ENCODE peak calls at places on chromosomes 13 and 19, in nine cellular contexts. One of them, this sample, is unnamed.

GRCh38 chr13:36192166-36192565 is 22.2 kb downstream of the SOHLH2 start:
- DNase-seq in stimulated activated CD4-positive, alpha-beta T cell treated with anti-CD3 and anti-CD28 coated beads, Interleukin-15, amount 100 ng/mL, for 1 hour: no peak
- DNase-seq in posterior vena cava: no peak
- DNase-seq in C1 segment of cervical spinal cord: no peak
- DNase-seq in HEK293T: no peak
- DNase-seq in MV-4-11: no peak
- DNase-seq in cardiac muscle cell: peak
- DNase-seq in cardiac fibroblast: peak
- DNase-seq in AG04450: no peak
- DNase-seq in this sample: no peak

GRCh38 chr13:68254151-68254550 is 1024.0 kb upstream of the PCDH9 start:
- DNase-seq in stimulated activated CD4-positive, alpha-beta T cell treated with anti-CD3 and anti-CD28 coated beads, Interleukin-15, amount 100 ng/mL, for 1 hour: no peak
- DNase-seq in posterior vena cava: no peak
- DNase-seq in C1 segment of cervical spinal cord: no peak
- DNase-seq in HEK293T: no peak
- DNase-seq in MV-4-11: no peak
- DNase-seq in cardiac muscle cell: no peak
- DNase-seq in cardiac fibroblast: no peak
- DNase-seq in AG04450: no peak
- DNase-seq in this sample: no peak

GRCh38 chr19:35300340-35300649 is 8.3 kb downstream of the MAG start:
- DNase-seq in stimulated activated CD4-positive, alpha-beta T cell treated with anti-CD3 and anti-CD28 coated beads, Interleukin-15, amount 100 ng/mL, for 1 hour: no peak
- DNase-seq in posterior vena cava: no peak
- DNase-seq in C1 segment of cervical spinal cord: no peak
- DNase-seq in HEK293T: no peak
- DNase-seq in MV-4-11: no peak
- DNase-seq in cardiac muscle cell: no peak
- DNase-seq in cardiac fibroblast: no peak
- DNase-seq in AG04450: no peak
- DNase-seq in this sample: no peak

GRCh38 chr13:108915095-108915633 is 285.8 kb downstream of the MYO16 start:
- DNase-seq in stimulated activated CD4-positive, alpha-beta T cell treated with anti-CD3 and anti-CD28 coated beads, Interleukin-15, amount 100 ng/mL, for 1 hour: no peak
- DNase-seq in posterior vena cava: no peak
- DNase-seq in C1 segment of cervical spinal cord: no peak
- DNase-seq in HEK293T: no peak
- DNase-seq in MV-4-11: peak
- DNase-seq in cardiac muscle cell: peak
- DNase-seq in cardiac fibroblast: peak
- DNase-seq in AG04450: peak
- DNase-seq in this sample: peak

GRCh38 chr19:10112895-10113591 is 1.6 kb downstream of the P2RY11 start:
- DNase-seq in stimulated activated CD4-positive, alpha-beta T cell treated with anti-CD3 and anti-CD28 coated beads, Interleukin-15, amount 100 ng/mL, for 1 hour: no peak
- DNase-seq in posterior vena cava: peak
- DNase-seq in C1 segment of cervical spinal cord: peak
- DNase-seq in HEK293T: peak
- DNase-seq in MV-4-11: peak
- DNase-seq in cardiac muscle cell: peak
- DNase-seq in cardiac fibroblast: peak
- DNase-seq in AG04450: no peak
- DNase-seq in this sample: peak

GRCh38 chr19:5108123-5108613 is 139.3 kb downstream of the KDM4B start:
- DNase-seq in stimulated activated CD4-positive, alpha-beta T cell treated with anti-CD3 and anti-CD28 coated beads, Interleukin-15, amount 100 ng/mL, for 1 hour: no peak
- DNase-seq in posterior vena cava: no peak
- DNase-seq in C1 segment of cervical spinal cord: no peak
- DNase-seq in HEK293T: no peak
- DNase-seq in MV-4-11: no peak
- DNase-seq in cardiac muscle cell: no peak
- DNase-seq in cardiac fibroblast: no peak
- DNase-seq in AG04450: no peak
- DNase-seq in this sample: no peak

GRCh38 chr19:34217952-34218817 is 36.2 kb upstream of the GARRE1 start:
- DNase-seq in stimulated activated CD4-positive, alpha-beta T cell treated with anti-CD3 and anti-CD28 coated beads, Interleukin-15, amount 100 ng/mL, for 1 hour: peak
- DNase-seq in posterior vena cava: no peak
- DNase-seq in C1 segment of cervical spinal cord: no peak
- DNase-seq in HEK293T: peak
- DNase-seq in MV-4-11: peak
- DNase-seq in cardiac muscle cell: peak
- DNase-seq in cardiac fibroblast: peak
- DNase-seq in AG04450: peak
- DNase-seq in this sample: peak

GRCh38 chr13:93862259-93862658 is 617.2 kb downstream of the DCT start:
- DNase-seq in stimulated activated CD4-positive, alpha-beta T cell treated with anti-CD3 and anti-CD28 coated beads, Interleukin-15, amount 100 ng/mL, for 1 hour: no peak
- DNase-seq in posterior vena cava: no peak
- DNase-seq in C1 segment of cervical spinal cord: no peak
- DNase-seq in HEK293T: no peak
- DNase-seq in MV-4-11: no peak
- DNase-seq in cardiac muscle cell: peak
- DNase-seq in cardiac fibroblast: peak
- DNase-seq in AG04450: no peak
- DNase-seq in this sample: no peak

GRCh38 chr19:5470264-5470671 is 15.1 kb downstream of the ZNRF4 start:
- DNase-seq in stimulated activated CD4-positive, alpha-beta T cell treated with anti-CD3 and anti-CD28 coated beads, Interleukin-15, amount 100 ng/mL, for 1 hour: no peak
- DNase-seq in posterior vena cava: no peak
- DNase-seq in C1 segment of cervical spinal cord: no peak
- DNase-seq in HEK293T: no peak
- DNase-seq in MV-4-11: no peak
- DNase-seq in cardiac muscle cell: no peak
- DNase-seq in cardiac fibroblast: no peak
- DNase-seq in AG04450: no peak
- DNase-seq in this sample: no peak

GRCh38 chr19:12222980-12223630 is 60.2 kb downstream of the ZNF136 start:
- DNase-seq in stimulated activated CD4-positive, alpha-beta T cell treated with anti-CD3 and anti-CD28 coated beads, Interleukin-15, amount 100 ng/mL, for 1 hour: no peak
- DNase-seq in posterior vena cava: no peak
- DNase-seq in C1 segment of cervical spinal cord: no peak
- DNase-seq in HEK293T: no peak
- DNase-seq in MV-4-11: no peak
- DNase-seq in cardiac muscle cell: no peak
- DNase-seq in cardiac fibroblast: no peak
- DNase-seq in AG04450: no peak
- DNase-seq in this sample: no peak

This sample was measured in lung microvascular endothelial cell.